ENCODE peak calls at places on chromosomes 11 and 22, in eight cellular contexts. G, O, Q, C, L, P, K and A are unnamed samples.

GRCh38 chr22:22821340-22821739 is 66.3 kb upstream of the IGLL5 start:
- DNase-seq in P (no peak), K (no peak), L (no peak), Q (no peak), G (no peak), O (no peak), C (no peak), A (no peak)

GRCh38 chr22:17808688-17809403 is 34.6 kb upstream of the BID start:
- DNase-seq in K (no peak), O (no peak), Q (no peak), P (no peak), L (no peak), G (no peak), C (no peak), A (no peak)

GRCh38 chr11:1846453-1846932 is 6.4 kb upstream of the LSP1 start:
- DNase-seq in Q (no peak), G (no peak), P (no peak), O (no peak), K (no peak), C (no peak), L (no peak), A (peak; percentile 38)

GRCh38 chr11:57179701-57180100 is 2.1 kb upstream of the LRRC55 start:
- DNase-seq in Q (no peak), O (no peak), C (no peak), P (no peak), G (no peak), K (no peak), L (no peak), A (no peak)

GRCh38 chr11:9748361-9748970 is 84.6 kb downstream of the SWAP70 start:
- DNase-seq in L (peak; percentile 96), P (peak; percentile 52), C (no peak), K (peak; percentile 34), G (no peak), O (peak; percentile 19), Q (peak; percentile 53), A (peak; percentile 52)

GRCh38 chr11:73528420-73528819 is 69.5 kb downstream of the FAM168A start:
- DNase-seq in Q (no peak), K (no peak), L (peak; percentile 15), P (no peak), C (no peak), O (no peak), G (no peak), A (no peak)

GRCh38 chr11:120494595-120494994 is 17.0 kb upstream of the GRIK4 start:
- DNase-seq in P (no peak), L (no peak), O (no peak), G (no peak), K (no peak), Q (no peak), C (no peak), A (no peak)

GRCh38 chr22:39242389-39242808 is 2.4 kb downstream of the PDGFB start:
- DNase-seq in G (peak; percentile 59), C (no peak), L (no peak), O (no peak), P (no peak), K (no peak), Q (no peak), A (no peak)

GRCh38 chr11:43403357-43404231 is 44.9 kb downstream of the TTC17 start:
- DNase-seq in L (no peak), K (no peak), C (no peak), G (no peak), Q (no peak), O (no peak), P (no peak), A (no peak)